ENCODE peak calls at places on chromosome 19, in seven cellular contexts. Q is breast epithelium, T is upper lobe of left lung, B is HL-60, X is sigmoid colon, Y is GM23338, G is GM12878. H is an unnamed sample.

GRCh38 chr19:19531951-19532805 is 3.5 kb downstream of the YJEFN3 start:
- DNase-seq in Q (peak), T (peak), B (peak), X (peak), Y (peak), G (no peak), H (peak)

GRCh38 chr19:16384688-16385087 is 60.1 kb downstream of the KLF2 start:
- DNase-seq in Q (no peak), T (no peak), B (no peak), X (peak), Y (no peak), G (no peak), H (no peak)

GRCh38 chr19:41265376-41266153 is 1.4 kb downstream of the HNRNPUL1 start:
- DNase-seq in Q (peak), T (no peak), B (no peak), X (peak), Y (peak), G (no peak), H (peak)

GRCh38 chr19:42442833-42443232 is at the start of gene CXCL17:
- DNase-seq in Q (no peak), T (no peak), B (no peak), X (no peak), Y (no peak), G (no peak), H (no peak)

GRCh38 chr19:16135410-16136127 is 7.9 kb upstream of the HSH2D start:
- DNase-seq in Q (no peak), T (no peak), B (no peak), X (no peak), Y (no peak), G (no peak), H (no peak)

GRCh38 chr19:18612772-18613588 is at the start of gene TMEM59L:
- DNase-seq in Q (no peak), T (peak), B (no peak), X (no peak), Y (peak), G (no peak), H (no peak)

GRCh38 chr19:853014-853553 is 981 bp downstream of the ELANE start:
- DNase-seq in Q (no peak), T (peak), B (no peak), X (no peak), Y (no peak), G (no peak), H (no peak)

GRCh38 chr19:42301646-42302204 is at the start of gene PRR19:
- DNase-seq in Q (no peak), T (no peak), B (no peak), X (no peak), Y (peak), G (no peak), H (peak)

GRCh38 chr19:44684892-44685847 is 13.8 kb upstream of the CEACAM16 start:
- DNase-seq in Q (no peak), T (peak), B (no peak), X (no peak), Y (peak), G (no peak), H (peak)

GRCh38 chr19:19663292-19664120 is at the start of gene ATP13A1:
- DNase-seq in Q (peak), T (peak), B (peak), X (peak), Y (peak), G (peak), H (peak)

GRCh38 chr19:16048583-16048982 is 27.7 kb upstream of the TPM4 start:
- DNase-seq in Q (no peak), T (no peak), B (no peak), X (no peak), Y (no peak), G (no peak), H (no peak)

DNA sequence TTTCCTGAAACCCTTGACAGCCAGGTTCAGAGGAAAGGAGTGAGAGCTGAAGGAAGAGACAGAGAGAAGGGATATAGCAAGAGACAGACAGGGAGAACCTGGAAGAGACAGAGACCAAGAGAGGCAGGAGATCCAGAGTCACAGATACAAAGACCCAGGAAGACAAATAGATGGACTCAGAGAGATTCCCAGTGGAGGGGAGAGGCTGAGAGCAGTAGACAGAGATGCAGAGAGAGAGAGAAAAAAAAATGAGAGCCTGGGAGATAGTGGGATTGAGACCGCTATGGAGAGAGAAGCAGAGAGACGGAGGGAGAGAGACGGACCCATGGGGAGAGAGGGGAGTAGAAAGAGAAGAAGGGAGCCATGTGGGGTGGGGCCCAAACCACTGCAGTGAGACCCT is 763 bp downstream of the FXYD7 start:
- DNase-seq in Q (no peak), T (no peak), B (no peak), X (no peak), Y (no peak), G (no peak), H (no peak)
- TF ChIP-seq POLR2AphosphoS5 in Q (no peak), T (no peak), B (no peak), X (no peak), Y (no peak), G (no peak), H (no peak)

GRCh38 chr19:7500811-7501450 is 12.1 kb upstream of the PEX11G start:
- DNase-seq in Q (peak), T (peak), B (no peak), X (no peak), Y (peak), G (no peak), H (peak)
- TF ChIP-seq POLR2AphosphoS5 in Q (no peak), T (no peak), B (no peak), X (no peak), Y (peak), G (no peak), H (no peak)

GRCh38 chr19:31668916-31669315 is 319.7 kb upstream of the TSHZ3 start:
- DNase-seq in Q (no peak), T (no peak), B (no peak), X (no peak), Y (no peak), G (no peak), H (no peak)
- TF ChIP-seq POLR2AphosphoS5 in Q (no peak), T (no peak), B (no peak), X (no peak), Y (no peak), G (no peak), H (no peak)

GRCh38 chr19:51327066-51327985 is 14.6 kb downstream of the VSIG10L start:
- DNase-seq in Q (peak), T (peak), B (peak), X (no peak), Y (peak), G (no peak), H (peak)
- TF ChIP-seq POLR2AphosphoS5 in Q (no peak), T (no peak), B (no peak), X (no peak), Y (peak), G (no peak), H (no peak)

GRCh38 chr19:37692956-37693660 is 26.5 kb downstream of the ZNF607 start:
- DNase-seq in Q (no peak), T (no peak), B (no peak), X (no peak), Y (no peak), G (no peak), H (no peak)
- TF ChIP-seq POLR2AphosphoS5 in Q (no peak), T (no peak), B (no peak), X (no peak), Y (no peak), G (no peak), H (no peak)

DNA sequence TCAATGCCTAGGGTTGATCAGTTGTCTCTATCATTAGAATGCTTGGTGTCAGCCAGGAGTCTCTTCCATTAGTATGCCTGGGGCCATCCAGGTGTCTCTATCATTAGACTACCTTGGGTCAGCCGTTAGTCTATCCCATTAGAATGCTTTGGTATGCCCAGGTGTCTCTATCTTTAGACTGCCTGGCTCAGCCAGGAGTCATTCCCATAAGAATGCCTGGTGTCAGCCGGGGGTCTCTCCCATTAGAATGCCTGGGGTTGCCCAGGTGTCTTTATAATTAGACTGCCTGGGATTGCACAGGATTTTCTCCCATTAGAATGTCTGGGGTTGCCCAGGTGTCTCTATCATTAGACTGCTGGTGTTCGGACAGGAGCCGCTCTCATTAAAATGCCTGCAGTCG is 1442.9 kb downstream of the UQCRFS1 start:
- DNase-seq in Q (no peak), T (no peak), B (no peak), X (no peak), Y (peak), G (no peak), H (no peak)
- TF ChIP-seq POLR2AphosphoS5 in Q (no peak), T (no peak), B (no peak), X (no peak), Y (no peak), G (no peak), H (no peak)

GRCh38 chr19:4414144-4414799 is 11.8 kb downstream of the CHAF1A start:
- DNase-seq in Q (no peak), T (no peak), B (no peak), X (no peak), Y (no peak), G (no peak), H (no peak)

GRCh38 chr19:4414800-4415251 is 12.4 kb downstream of the CHAF1A start:
- DNase-seq in Q (no peak), T (no peak), B (no peak), X (no peak), Y (no peak), G (no peak), H (no peak)

GRCh38 chr19:4416268-4416667 is 13.8 kb downstream of the CHAF1A start:
- DNase-seq in Q (no peak), T (no peak), B (no peak), X (no peak), Y (no peak), G (no peak), H (no peak)

GRCh38 chr19:4415352-4415751 is 12.9 kb downstream of the CHAF1A start:
- DNase-seq in Q (no peak), T (no peak), B (no peak), X (no peak), Y (peak), G (no peak), H (no peak)

DNA sequence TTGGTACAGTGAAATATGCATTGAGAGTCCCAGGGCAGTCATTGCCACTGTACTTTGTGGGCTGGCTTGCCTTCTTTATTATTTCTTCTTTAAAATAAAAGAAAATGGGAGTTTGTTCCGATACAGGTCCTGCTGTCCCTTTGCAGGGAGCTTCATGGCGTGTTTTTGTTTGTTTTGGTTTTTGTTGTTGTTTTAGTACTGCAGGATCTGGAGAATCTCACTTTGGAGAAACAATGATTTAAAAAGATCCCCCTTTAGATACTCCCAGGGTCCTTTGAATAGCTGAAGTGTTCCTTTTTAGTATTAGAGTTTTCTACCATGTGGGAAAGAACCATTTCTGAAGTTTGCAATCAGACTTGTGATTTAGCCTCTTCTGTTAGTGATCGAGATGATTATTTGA is 11.1 kb downstream of the CHAF1A start:
- DNase-seq in Q (no peak), T (no peak), B (no peak), X (no peak), Y (no peak), G (no peak), H (no peak)
- TF ChIP-seq POLR2AphosphoS5 in Q (no peak), T (no peak), B (no peak), X (no peak), Y (no peak), G (no peak), H (no peak)

H was measured in transverse colon.